ENCODE peak calls at places on chromosomes 6 and 20, in eight cellular contexts. One of them, this sample, is unnamed.

GRCh38 chr6:98824163-98824906 is 10.0 kb upstream of the POU3F2 start:
- DNase-seq in uterus: no peak
- DNase-seq in choroid plexus epithelial cell: no peak
- DNase-seq in cardiac muscle cell: peak; percentile 48
- DNase-seq in NCI-H774: no peak
- DNase-seq in iris pigment epithelial cell: no peak
- DNase-seq in DMS79 treated with DMSO at 0.1 percent for 48 hours: no peak
- DNase-seq in neural crest cell: peak; percentile 26
- DNase-seq in this sample: no peak

GRCh38 chr6:87982134-87982533 is 65.5 kb upstream of the SPACA1 start:
- DNase-seq in DMS79 treated with DMSO at 0.1 percent for 48 hours: no peak
- DNase-seq in choroid plexus epithelial cell: no peak
- DNase-seq in iris pigment epithelial cell: no peak
- DNase-seq in NCI-H774: no peak
- DNase-seq in cardiac muscle cell: no peak
- DNase-seq in uterus: no peak
- DNase-seq in neural crest cell: no peak
- DNase-seq in this sample: no peak

GRCh38 chr6:139204978-139205377 is 70.1 kb downstream of the HECA start:
- DNase-seq in DMS79 treated with DMSO at 0.1 percent for 48 hours: no peak
- DNase-seq in iris pigment epithelial cell: no peak
- DNase-seq in choroid plexus epithelial cell: no peak
- DNase-seq in neural crest cell: no peak
- DNase-seq in uterus: no peak
- DNase-seq in NCI-H774: no peak
- DNase-seq in cardiac muscle cell: no peak
- DNase-seq in this sample: no peak

GRCh38 chr6:168332020-168332419 is 12.4 kb upstream of the DACT2 start:
- DNase-seq in NCI-H774: no peak
- DNase-seq in neural crest cell: no peak
- DNase-seq in cardiac muscle cell: no peak
- DNase-seq in uterus: no peak
- DNase-seq in iris pigment epithelial cell: no peak
- DNase-seq in DMS79 treated with DMSO at 0.1 percent for 48 hours: no peak
- DNase-seq in choroid plexus epithelial cell: no peak
- DNase-seq in this sample: no peak

GRCh38 chr6:43242908-43243648 is at the start of gene TTBK1:
- DNase-seq in cardiac muscle cell: no peak
- DNase-seq in DMS79 treated with DMSO at 0.1 percent for 48 hours: peak; percentile 45
- DNase-seq in iris pigment epithelial cell: no peak
- DNase-seq in choroid plexus epithelial cell: no peak
- DNase-seq in uterus: no peak
- DNase-seq in neural crest cell: peak; percentile 51
- DNase-seq in NCI-H774: no peak
- DNase-seq in this sample: no peak

GRCh38 chr6:140833396-140833795 is 1299.3 kb upstream of the GJE1 start:
- DNase-seq in choroid plexus epithelial cell: no peak
- DNase-seq in NCI-H774: no peak
- DNase-seq in cardiac muscle cell: no peak
- DNase-seq in uterus: no peak
- DNase-seq in DMS79 treated with DMSO at 0.1 percent for 48 hours: no peak
- DNase-seq in iris pigment epithelial cell: no peak
- DNase-seq in neural crest cell: no peak
- DNase-seq in this sample: no peak

GRCh38 chr6:149580880-149581279 is 14.7 kb downstream of the GINM1 start:
- DNase-seq in iris pigment epithelial cell: no peak
- DNase-seq in cardiac muscle cell: no peak
- DNase-seq in NCI-H774: no peak
- DNase-seq in uterus: no peak
- DNase-seq in choroid plexus epithelial cell: no peak
- DNase-seq in DMS79 treated with DMSO at 0.1 percent for 48 hours: no peak
- DNase-seq in neural crest cell: no peak
- DNase-seq in this sample: no peak

GRCh38 chr20:31705598-31706597 is 16.8 kb downstream of the BCL2L1 start:
- DNase-seq in NCI-H774: no peak
- DNase-seq in neural crest cell: no peak
- DNase-seq in uterus: no peak
- DNase-seq in cardiac muscle cell: no peak
- DNase-seq in iris pigment epithelial cell: no peak
- DNase-seq in DMS79 treated with DMSO at 0.1 percent for 48 hours: peak; percentile 96
- DNase-seq in choroid plexus epithelial cell: no peak
- DNase-seq in this sample: no peak

GRCh38 chr6:137950581-137950980 is 83.5 kb downstream of the TNFAIP3 start:
- DNase-seq in neural crest cell: no peak
- DNase-seq in DMS79 treated with DMSO at 0.1 percent for 48 hours: no peak
- DNase-seq in choroid plexus epithelial cell: no peak
- DNase-seq in uterus: no peak
- DNase-seq in cardiac muscle cell: no peak
- DNase-seq in iris pigment epithelial cell: no peak
- DNase-seq in NCI-H774: no peak
- DNase-seq in this sample: no peak

GRCh38 chr20:52552181-52552872 is 360.7 kb upstream of the ZFP64 start:
- DNase-seq in choroid plexus epithelial cell: peak; percentile 2
- DNase-seq in uterus: no peak
- DNase-seq in neural crest cell: no peak
- DNase-seq in NCI-H774: no peak
- DNase-seq in DMS79 treated with DMSO at 0.1 percent for 48 hours: no peak
- DNase-seq in iris pigment epithelial cell: peak; percentile 34
- DNase-seq in cardiac muscle cell: no peak
- DNase-seq in this sample: no peak

GRCh38 chr6:149234051-149234962 is 83.2 kb upstream of the TAB2 start:
- DNase-seq in uterus: no peak
- DNase-seq in DMS79 treated with DMSO at 0.1 percent for 48 hours: no peak
- DNase-seq in cardiac muscle cell: no peak
- DNase-seq in neural crest cell: no peak
- DNase-seq in NCI-H774: no peak
- DNase-seq in iris pigment epithelial cell: peak; percentile 72
- DNase-seq in choroid plexus epithelial cell: peak; percentile 77
- DNase-seq in this sample: no peak

GRCh38 chr20:25608774-25609173 is 15.0 kb downstream of the NANP start:
- DNase-seq in choroid plexus epithelial cell: peak; percentile 24
- DNase-seq in neural crest cell: no peak
- DNase-seq in iris pigment epithelial cell: no peak
- DNase-seq in uterus: no peak
- DNase-seq in NCI-H774: no peak
- DNase-seq in cardiac muscle cell: no peak
- DNase-seq in DMS79 treated with DMSO at 0.1 percent for 48 hours: no peak
- DNase-seq in this sample: no peak

GRCh38 chr6:140544431-140544830 is 1170.0 kb upstream of the CITED2 start:
- DNase-seq in neural crest cell: no peak
- DNase-seq in iris pigment epithelial cell: no peak
- DNase-seq in uterus: peak; percentile 62
- DNase-seq in choroid plexus epithelial cell: no peak
- DNase-seq in NCI-H774: no peak
- DNase-seq in cardiac muscle cell: no peak
- DNase-seq in DMS79 treated with DMSO at 0.1 percent for 48 hours: no peak
- DNase-seq in this sample: no peak

GRCh38 chr20:25310921-25311728 is 63.2 kb downstream of the PYGB start:
- DNase-seq in neural crest cell: no peak
- DNase-seq in DMS79 treated with DMSO at 0.1 percent for 48 hours: no peak
- DNase-seq in uterus: no peak
- DNase-seq in iris pigment epithelial cell: peak; percentile 64
- DNase-seq in cardiac muscle cell: peak; percentile 40
- DNase-seq in NCI-H774: no peak
- DNase-seq in choroid plexus epithelial cell: peak; percentile 68
- DNase-seq in this sample: no peak

GRCh38 chr6:158488065-158488464 is 71.8 kb upstream of the TMEM181 start:
- DNase-seq in NCI-H774: no peak
- DNase-seq in iris pigment epithelial cell: peak; percentile 98
- DNase-seq in DMS79 treated with DMSO at 0.1 percent for 48 hours: no peak
- DNase-seq in uterus: no peak
- DNase-seq in choroid plexus epithelial cell: peak; percentile 95
- DNase-seq in cardiac muscle cell: no peak
- DNase-seq in neural crest cell: no peak
- DNase-seq in this sample: no peak